ENCODE peak calls at places on chromosome 1, in seven cellular contexts. V is ELF-1, I is AG04449, E is suprapubic skin, Y is NCI-H1694, D is amygdala, P is fibroblast of gingiva. H is an unnamed sample.

GRCh38 chr1:80444171-80444570 is 1356.6 kb upstream of the ADGRL2 start:
- DNase-seq in V (no peak), I (no peak), E (no peak), Y (no peak), D (no peak), P (no peak), H (no peak)

GRCh38 chr1:241947355-241947754 is 10.2 kb upstream of the BECN2 start:
- DNase-seq in V (no peak), I (no peak), E (no peak), Y (no peak), D (no peak), P (no peak), H (no peak)

GRCh38 chr1:229341811-229342304 is 989 bp downstream of the CCSAP start:
- DNase-seq in V (peak), I (no peak), E (no peak), Y (peak), D (no peak), P (peak), H (no peak)

GRCh38 chr1:238439483-238439882 is 548.8 kb upstream of the ZP4 start:
- DNase-seq in V (no peak), I (no peak), E (no peak), Y (no peak), D (no peak), P (no peak), H (no peak)

GRCh38 chr1:20481158-20481617 is 4.8 kb downstream of the CAMK2N1 start:
- DNase-seq in V (peak), I (no peak), E (no peak), Y (no peak), D (no peak), P (no peak), H (peak)

GRCh38 chr1:43835141-43836021 is 98.2 kb upstream of the ARTN start:
- DNase-seq in V (peak), I (peak), E (no peak), Y (no peak), D (no peak), P (peak), H (peak)

GRCh38 chr1:201452881-201453280 is 16.1 kb downstream of the PHLDA3 start:
- DNase-seq in V (no peak), I (no peak), E (no peak), Y (no peak), D (no peak), P (no peak), H (no peak)

GRCh38 chr1:6208723-6209660 is 3.1 kb downstream of the RNF207 start:
- DNase-seq in V (peak), I (no peak), E (no peak), Y (peak), D (no peak), P (peak), H (peak)

GRCh38 chr1:213123087-213123486 is 72.0 kb downstream of the RPS6KC1 start:
- DNase-seq in V (no peak), I (no peak), E (no peak), Y (no peak), D (no peak), P (no peak), H (no peak)

GRCh38 chr1:112575154-112575804 is 43.7 kb downstream of the ST7L start:
- DNase-seq in V (no peak), I (peak), E (no peak), Y (no peak), D (no peak), P (peak), H (peak)

GRCh38 chr1:10338047-10338446 is 60.8 kb upstream of the PGD start:
- DNase-seq in V (peak), I (no peak), E (no peak), Y (peak), D (no peak), P (peak), H (peak)

GRCh38 chr1:197808843-197809242 is 33.6 kb upstream of the DENND1B start:
- DNase-seq in V (no peak), I (no peak), E (no peak), Y (no peak), D (no peak), P (no peak), H (no peak)

GRCh38 chr1:116356673-116357072 is 16.4 kb upstream of the ATP1A1 start:
- DNase-seq in V (no peak), I (no peak), E (no peak), Y (no peak), D (no peak), P (no peak), H (no peak)

GRCh38 chr1:193104496-193104905 is 713 bp downstream of the GLRX2 start:
- DNase-seq in V (peak), I (no peak), E (no peak), Y (no peak), D (no peak), P (no peak), H (peak)

GRCh38 chr1:208433086-208433485 is 188.9 kb upstream of the PLXNA2 start:
- DNase-seq in V (no peak), I (no peak), E (no peak), Y (no peak), D (no peak), P (peak), H (peak)

GRCh38 chr1:214317300-214317699 is 36.3 kb downstream of the SMYD2 start:
- DNase-seq in V (peak), I (no peak), E (no peak), Y (no peak), D (no peak), P (no peak), H (no peak)

GRCh38 chr1:151568626-151569088 is 28.5 kb downstream of the TUFT1 start:
- DNase-seq in V (no peak), I (no peak), E (no peak), Y (no peak), D (no peak), P (no peak), H (no peak)

GRCh38 chr1:153393926-153394325 is 3.1 kb upstream of the S100A8 start:
- DNase-seq in V (peak), I (no peak), E (no peak), Y (no peak), D (no peak), P (no peak), H (no peak)

GRCh38 chr1:22976461-22977243 is 4.0 kb upstream of the LACTBL1 start:
- DNase-seq in V (peak), I (peak), E (no peak), Y (peak), D (no peak), P (peak), H (peak)

GRCh38 chr1:64663654-64664053 is 81.2 kb upstream of the RAVER2 start:
- DNase-seq in V (peak), I (no peak), E (no peak), Y (no peak), D (no peak), P (no peak), H (peak)

GRCh38 chr1:185759061-185759460 is 24.9 kb downstream of the HMCN1 start:
- DNase-seq in V (no peak), I (no peak), E (no peak), Y (no peak), D (no peak), P (peak), H (no peak)

GRCh38 chr1:183079697-183080096 is 56.5 kb downstream of the LAMC1 start:
- DNase-seq in V (no peak), I (no peak), E (no peak), Y (no peak), D (no peak), P (no peak), H (no peak)

H was measured in astrocyte of the hippocampus.